ENCODE peak calls at places on chromosome X, in eight cellular contexts. B is lower lobe of right lung, L is NCI-H460, O is foreskin fibroblast, D is fibroblast of gingiva, N is aorta, U is fibroblast of pulmonary artery, W is NCI-H1436 treated with DMSO at 0.1 percent for 48 hours. C is an unnamed sample.

GRCh38 chrX:23919706-23920320 is 12.0 kb downstream of the CXorf58 start:
- DNase-seq in N (no peak), U (peak; percentile 38), O (no peak), D (peak; percentile 4), W (no peak), B (no peak), L (no peak), C (no peak)

GRCh38 chrX:69238960-69239231 is 73.6 kb upstream of the PJA1 start:
- DNase-seq in L (no peak), N (no peak), D (no peak), O (no peak), U (no peak), B (no peak), W (no peak), C (no peak)

GRCh38 chrX:150694738-150695410 is 1.7 kb downstream of the MTMR1 start:
- DNase-seq in D (no peak), L (no peak), N (no peak), B (no peak), U (no peak), O (peak; percentile 24), W (no peak), C (no peak)

GRCh38 chrX:154056739-154057367 is 37.2 kb upstream of the IRAK1 start:
- DNase-seq in W (no peak), U (peak; percentile 38), O (peak; percentile 49), D (no peak), B (no peak), L (no peak), N (peak; percentile 5), C (peak; percentile 51)

GRCh38 chrX:119604778-119605177 is 1.4 kb downstream of the NKRF start:
- DNase-seq in N (no peak), W (no peak), D (no peak), O (no peak), L (no peak), B (no peak), U (no peak), C (peak; percentile 8)

GRCh38 chrX:68299923-68300322 is 133.4 kb downstream of the OPHN1 start:
- DNase-seq in D (peak; percentile 5), U (no peak), N (no peak), O (no peak), B (no peak), W (no peak), L (peak; percentile 28), C (no peak)

GRCh38 chrX:70834587-70834986 is 73.9 kb downstream of the TEX11 start:
- DNase-seq in W (no peak), O (no peak), N (no peak), D (no peak), L (no peak), B (no peak), U (no peak), C (no peak)

GRCh38 chrX:43882294-43882681 is at the start of gene MAOB:
- DNase-seq in W (no peak), U (no peak), B (peak; percentile 46), L (no peak), D (no peak), O (peak; percentile 30), N (peak; percentile 83), C (no peak)

GRCh38 chrX:19739683-19740082 is 147.7 kb downstream of the SH3KBP1 start:
- DNase-seq in O (peak; percentile 82), B (peak; percentile 47), L (peak; percentile 63), D (peak; percentile 46), U (peak; percentile 74), N (peak; percentile 79), W (no peak), C (peak; percentile 64)

GRCh38 chrX:107979534-107979933 is 2.6 kb downstream of the TEX13B start:
- DNase-seq in O (no peak), U (no peak), D (no peak), L (no peak), W (no peak), B (no peak), N (no peak), C (no peak)

GRCh38 chrX:115988825-115989224 is 181.7 kb upstream of the AGTR2 start:
- DNase-seq in U (no peak), L (no peak), O (peak; percentile 2), N (no peak), B (no peak), W (no peak), D (no peak), C (peak; percentile 8)

GRCh38 chrX:140713174-140713539 is 3.6 kb downstream of the LINC00632 start:
- DNase-seq in O (no peak), U (peak; percentile 4), W (no peak), B (no peak), N (no peak), D (no peak), L (no peak), C (no peak)

GRCh38 chrX:47862680-47863079 is 26.0 kb downstream of the ZNF81 start:
- DNase-seq in L (no peak), U (no peak), N (no peak), D (no peak), B (no peak), W (no peak), O (no peak), C (peak; percentile 8)

GRCh38 chrX:41381685-41382084 is 47.7 kb downstream of the DDX3X start:
- DNase-seq in B (peak; percentile 61), N (no peak), W (no peak), O (peak; percentile 84), D (peak; percentile 88), U (peak; percentile 73), L (peak; percentile 86), C (peak; percentile 90)

GRCh38 chrX:1876041-1876440 is 261.2 kb downstream of the ASMT start:
- DNase-seq in N (no peak), U (no peak), D (no peak), W (no peak), L (no peak), B (no peak), O (no peak), C (no peak)

GRCh38 chrX:16594490-16594889 is 55.5 kb upstream of the S100G start:
- DNase-seq in O (no peak), D (no peak), U (no peak), B (no peak), L (no peak), W (no peak), N (no peak), C (no peak)

GRCh38 chrX:41559662-41560061 is 112.5 kb downstream of the NYX start:
- DNase-seq in B (no peak), W (no peak), U (peak; percentile 90), D (peak; percentile 40), L (no peak), N (no peak), O (peak; percentile 80), C (peak; percentile 89)

GRCh38 chrX:2691543-2692220 is 587 bp downstream of the CD99 start:
- DNase-seq in W (no peak), N (peak; percentile 88), B (peak; percentile 75), O (peak; percentile 78), U (peak; percentile 49), D (peak; percentile 54), L (peak; percentile 37), C (peak; percentile 56)

GRCh38 chrX:139784788-139785187 is 76.8 kb upstream of the MCF2 start:
- DNase-seq in U (no peak), O (no peak), W (no peak), N (no peak), L (no peak), B (no peak), D (no peak), C (no peak)

GRCh38 chrX:106894392-106894909 is 8.7 kb downstream of the RIPPLY1 start:
- DNase-seq in L (peak; percentile 77), B (peak; percentile 46), U (peak; percentile 80), W (peak; percentile 35), N (no peak), D (peak; percentile 66), O (peak; percentile 85), C (peak; percentile 77)

GRCh38 chrX:9184231-9184630 is 150.3 kb upstream of the FAM9B start:
- DNase-seq in L (no peak), N (no peak), W (no peak), U (peak; percentile 3), D (peak; percentile 2), B (no peak), O (peak; percentile 21), C (peak; percentile 32)

GRCh38 chrX:154698630-154699248 is 45.4 kb upstream of the CTAG2 start:
- DNase-seq in U (no peak), D (no peak), O (no peak), W (no peak), B (no peak), N (no peak), L (no peak), C (no peak)

GRCh38 chrX:106875151-106875550 is 28.0 kb downstream of the RIPPLY1 start:
- DNase-seq in W (no peak), L (no peak), D (peak; percentile 63), B (no peak), N (no peak), O (peak; percentile 61), U (no peak), C (peak; percentile 71)

GRCh38 chrX:136030357-136031225 is 45.4 kb downstream of the SLC9A6 start:
- DNase-seq in W (no peak), D (peak; percentile 80), U (peak; percentile 75), N (peak; percentile 76), O (peak; percentile 68), B (no peak), L (peak; percentile 21), C (peak; percentile 81)

GRCh38 chrX:38654302-38654701 is 93.0 kb downstream of the TSPAN7 start:
- DNase-seq in D (peak; percentile 2), W (no peak), B (no peak), U (peak; percentile 53), N (no peak), O (peak; percentile 21), L (peak; percentile 38), C (peak; percentile 40)

GRCh38 chrX:119686087-119686639 is 6.8 kb downstream of the SEPTIN6 start:
- DNase-seq in W (peak; percentile 10), B (no peak), U (no peak), O (peak; percentile 61), N (no peak), D (peak; percentile 67), L (no peak), C (no peak)

GRCh38 chrX:119573222-119573621 is 1.1 kb upstream of the UBE2A start:
- DNase-seq in W (no peak), L (no peak), N (no peak), O (no peak), B (no peak), D (no peak), U (no peak), C (no peak)

GRCh38 chrX:118360429-118361125 is 14.7 kb downstream of the WDR44 start:
- DNase-seq in L (no peak), U (peak; percentile 62), N (no peak), B (no peak), O (peak; percentile 10), D (no peak), W (no peak), C (peak; percentile 33)